ENCODE peak calls at places on chromosomes 1 and 21, in ten cellular contexts. L is psoas muscle, Q is fibroblast of the aortic adventitia, K is HFF-Myc, Y is body of pancreas, T is cardiac fibroblast, I is brain microvascular endothelial cell, F is lower lobe of right lung, R is fibroblast of lung, O is heart left ventricle. G is an unnamed sample.

GRCh38 chr1:177451191-177451590 is 280.4 kb downstream of the BRINP2 start:
- DNase-seq in L (no peak), Q (no peak), K (no peak), Y (no peak), T (no peak), I (no peak), F (no peak), R (no peak), O (no peak), G (no peak)

GRCh38 chr1:158101944-158102343 is 78.8 kb upstream of the CD1D start:
- DNase-seq in L (no peak), Q (peak), K (peak), Y (no peak), T (peak), I (peak), F (no peak), R (no peak), O (no peak), G (peak)

GRCh38 chr1:30969903-30970302 is 61.3 kb upstream of the SDC3 start:
- DNase-seq in L (no peak), Q (no peak), K (no peak), Y (no peak), T (no peak), I (no peak), F (no peak), R (no peak), O (no peak), G (no peak)

GRCh38 chr1:83762419-83762818 is 236.5 kb downstream of the TTLL7 start:
- DNase-seq in L (no peak), Q (no peak), K (no peak), Y (no peak), T (no peak), I (no peak), F (no peak), R (no peak), O (no peak), G (no peak)

GRCh38 chr1:223650465-223650864 is 15.0 kb downstream of the CAPN8 start:
- DNase-seq in L (no peak), Q (no peak), K (no peak), Y (no peak), T (no peak), I (no peak), F (no peak), R (no peak), O (no peak), G (no peak)

GRCh38 chr1:30879940-30880339 is 28.6 kb downstream of the SDC3 start:
- DNase-seq in L (no peak), Q (no peak), K (no peak), Y (no peak), T (no peak), I (no peak), F (no peak), R (no peak), O (no peak), G (no peak)

GRCh38 chr1:241507189-241507820 is 12.2 kb downstream of the FH start:
- DNase-seq in L (no peak), Q (peak), K (no peak), Y (no peak), T (peak), I (no peak), F (no peak), R (peak), O (no peak), G (no peak)

GRCh38 chr1:11061652-11062365 is 2.0 kb upstream of the SRM start:
- DNase-seq in L (no peak), Q (no peak), K (no peak), Y (no peak), T (no peak), I (no peak), F (no peak), R (no peak), O (no peak), G (no peak)

GRCh38 chr1:206833741-206834140 is 31.7 kb upstream of the IL20 start:
- DNase-seq in L (no peak), Q (no peak), K (no peak), Y (no peak), T (no peak), I (no peak), F (peak), R (no peak), O (no peak), G (no peak)

GRCh38 chr1:26177182-26177684 is at the start of gene CNKSR1:
- DNase-seq in L (no peak), Q (no peak), K (no peak), Y (peak), T (no peak), I (no peak), F (peak), R (no peak), O (no peak), G (no peak)

GRCh38 chr21:45970674-45971486 is 10.7 kb upstream of the COL6A1 start:
- DNase-seq in L (peak), Q (peak), K (no peak), Y (peak), T (peak), I (no peak), F (no peak), R (peak), O (peak), G (no peak)

GRCh38 chr1:176733661-176734060 is 270.7 kb downstream of the PAPPA2 start:
- DNase-seq in L (no peak), Q (no peak), K (no peak), Y (no peak), T (no peak), I (no peak), F (no peak), R (no peak), O (no peak), G (no peak)

GRCh38 chr1:39102537-39103320 is 76.6 kb downstream of the NDUFS5 start:
- DNase-seq in L (no peak), Q (peak), K (peak), Y (peak), T (peak), I (peak), F (no peak), R (peak), O (peak), G (peak)

GRCh38 chr1:22359427-22359826 is 92.2 kb upstream of the ZBTB40 start:
- DNase-seq in L (no peak), Q (no peak), K (no peak), Y (peak), T (no peak), I (no peak), F (peak), R (no peak), O (no peak), G (no peak)

GRCh38 chr1:234322979-234323378 is 50.3 kb upstream of the COA6 start:
- DNase-seq in L (no peak), Q (peak), K (no peak), Y (peak), T (peak), I (no peak), F (peak), R (peak), O (no peak), G (peak)

GRCh38 chr1:235465066-235465465 is 39.2 kb downstream of the B3GALNT2 start:
- DNase-seq in L (no peak), Q (no peak), K (no peak), Y (no peak), T (no peak), I (no peak), F (no peak), R (no peak), O (no peak), G (no peak)

GRCh38 chr1:235473808-235474207 is 30.4 kb downstream of the B3GALNT2 start:
- DNase-seq in L (no peak), Q (no peak), K (no peak), Y (no peak), T (peak), I (no peak), F (no peak), R (no peak), O (no peak), G (no peak)

GRCh38 chr1:235470741-235471439 is 33.4 kb downstream of the B3GALNT2 start:
- DNase-seq in L (no peak), Q (no peak), K (no peak), Y (no peak), T (no peak), I (no peak), F (no peak), R (no peak), O (no peak), G (no peak)

GRCh38 chr1:235468009-235468408 is 36.2 kb downstream of the B3GALNT2 start:
- DNase-seq in L (no peak), Q (peak), K (no peak), Y (peak), T (peak), I (no peak), F (no peak), R (peak), O (no peak), G (peak)

DNA sequence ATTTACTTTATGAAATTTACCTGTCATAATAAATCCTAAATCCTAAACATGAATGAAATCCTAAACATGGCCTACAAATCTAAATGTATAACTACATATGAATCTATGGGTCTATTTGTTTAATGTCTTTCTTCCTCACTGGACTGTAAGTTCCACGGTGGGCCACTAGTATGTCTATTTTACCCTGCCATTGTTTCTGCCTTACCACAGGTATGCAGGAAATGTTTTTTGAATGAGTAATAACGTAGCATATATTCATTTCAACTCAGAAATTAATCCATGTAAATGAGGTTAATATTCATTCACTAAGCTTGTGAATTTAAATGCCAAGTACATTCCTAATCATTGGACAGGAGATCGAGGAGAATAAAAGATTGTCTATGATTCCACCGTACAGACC is 35.3 kb downstream of the B3GALNT2 start:
- DNase-seq in L (no peak), Q (peak), K (peak), Y (no peak), T (peak), I (peak), F (no peak), R (peak), O (no peak), G (peak)
- TF ChIP-seq CTCF in L (no peak), Q (peak), K (no peak), Y (no peak), T (peak), I (peak), F (no peak), R (peak), O (no peak), G (peak)

GRCh38 chr1:163069655-163070277 is 605 bp downstream of the RGS4 start:
- DNase-seq in L (no peak), Q (peak), K (no peak), Y (no peak), T (no peak), I (no peak), F (no peak), R (no peak), O (no peak), G (no peak)

GRCh38 chr1:163071381-163072255 is 2.5 kb downstream of the RGS4 start:
- DNase-seq in L (peak), Q (peak), K (peak), Y (peak), T (peak), I (peak), F (no peak), R (peak), O (peak), G (peak)

GRCh38 chr1:163068716-163069115 is 445 bp upstream of the RGS4 start:
- DNase-seq in L (no peak), Q (peak), K (no peak), Y (no peak), T (peak), I (no peak), F (no peak), R (no peak), O (no peak), G (no peak)

GRCh38 chr1:163066686-163067085 is 2.5 kb upstream of the RGS4 start:
- DNase-seq in L (no peak), Q (no peak), K (no peak), Y (no peak), T (no peak), I (no peak), F (no peak), R (no peak), O (no peak), G (no peak)

DNA sequence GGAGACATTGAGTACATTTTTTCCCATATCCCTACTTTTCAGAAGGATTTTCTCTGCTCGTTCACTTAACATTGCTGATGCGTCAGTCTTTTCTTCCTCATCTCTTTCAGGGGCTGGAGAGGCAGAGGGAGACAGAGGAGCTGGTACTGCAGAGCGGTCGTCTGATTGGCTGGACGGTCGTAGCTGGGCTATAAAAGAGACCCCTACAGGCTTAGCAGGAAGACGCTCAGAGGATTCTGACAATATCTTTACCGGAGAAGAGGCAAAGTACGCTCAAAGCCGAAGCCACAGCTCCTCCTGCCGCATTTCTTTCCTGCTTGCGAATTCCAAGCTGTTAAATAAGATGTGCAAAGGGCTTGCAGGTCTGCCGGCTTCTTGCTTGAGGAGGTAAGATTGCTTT is at the start of gene RGS4:
- DNase-seq in L (peak), Q (peak), K (peak), Y (peak), T (peak), I (peak), F (no peak), R (peak), O (peak), G (peak)
- H3K4me3 ChIP-seq in L (peak), Q (peak), K (peak), Y (no peak), T (peak), I (peak), F (peak), R (peak), O (peak), G (peak)

DNA sequence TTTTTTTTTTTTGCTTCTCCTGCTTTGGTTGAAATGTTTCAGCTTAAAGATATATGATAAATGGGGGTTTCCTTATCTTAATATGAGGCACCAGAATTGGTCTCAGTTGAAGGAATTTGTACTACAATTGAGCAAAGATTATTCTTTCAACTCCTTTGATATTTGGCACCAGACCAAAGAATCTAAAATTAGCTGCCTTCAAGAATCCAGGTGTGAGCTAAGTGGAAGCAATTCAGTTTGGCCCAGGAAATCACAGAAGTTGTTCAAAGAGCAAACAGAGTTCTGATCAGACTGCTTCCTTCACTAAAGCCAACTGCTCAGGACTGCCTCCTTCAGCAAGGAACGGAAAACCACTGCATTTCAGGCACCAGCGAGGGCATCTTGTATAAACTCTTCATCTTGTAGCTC is 68.3 kb upstream of the BCAR3 start:
- DNase-seq in L (no peak), Q (no peak), K (no peak), Y (peak), T (peak), I (no peak), F (no peak), R (no peak), O (no peak), G (no peak)
- TF ChIP-seq CTCF in L (no peak), Q (peak), K (no peak), Y (peak), T (peak), I (peak), F (peak), R (peak), O (no peak), G (peak)

GRCh38 chr1:65309317-65310077 is at the start of gene DNAJC6:
- DNase-seq in L (peak), Q (peak), K (no peak), Y (peak), T (peak), I (peak), F (peak), R (peak), O (peak), G (peak)

GRCh38 chr1:65308781-65309316 is 494 bp upstream of the DNAJC6 start:
- DNase-seq in L (no peak), Q (no peak), K (no peak), Y (no peak), T (no peak), I (no peak), F (no peak), R (no peak), O (no peak), G (no peak)

DNA sequence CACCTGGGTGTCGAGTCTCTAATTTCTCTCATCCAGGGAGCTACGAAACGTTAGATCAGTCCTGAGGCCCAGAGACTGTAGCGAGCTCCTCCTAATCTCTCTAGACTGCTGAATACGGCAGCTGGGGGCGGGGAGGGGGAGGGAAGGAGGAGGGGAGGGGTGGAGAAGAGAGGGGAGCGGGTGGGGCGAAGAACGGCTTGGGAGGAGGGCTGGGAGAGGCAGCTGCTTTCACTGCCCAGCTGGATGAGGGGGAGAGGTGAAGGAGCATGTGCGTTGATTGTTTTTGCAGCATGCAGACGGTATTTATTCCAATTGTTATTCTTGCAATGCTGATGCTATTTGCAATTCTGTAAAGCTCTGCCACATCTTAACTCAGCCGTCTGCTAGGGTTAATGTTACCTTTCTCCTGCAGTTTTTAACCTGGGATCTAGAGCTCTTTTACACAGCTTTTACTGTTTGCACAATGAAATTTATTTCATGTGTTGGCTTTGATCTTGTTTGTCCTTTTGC is 790 bp downstream of the DNAJC6 start:
- DNase-seq in L (no peak), Q (no peak), K (no peak), Y (peak), T (no peak), I (peak), F (no peak), R (peak), O (peak), G (no peak)
- H3K4me3 ChIP-seq in L (peak), Q (no peak), K (peak), Y (peak), T (no peak), I (peak), F (peak), R (peak), O (peak), G (peak)